ENCODE peak calls at places on chromosome 5, in seven cellular contexts. J is suprapubic skin; I is CD8-positive, alpha-beta memory T cell; M is testis; P is HCT116; Y is heart left ventricle; X is CD4-positive, alpha-beta memory T cell. C is an unnamed sample.

GRCh38 chr5:176364765-176365662 is at the start of gene ARL10:
- DNase-seq in M (peak; percentile 38), J (no peak), P (no peak), I (peak; percentile 40), X (peak; percentile 43), Y (peak; percentile 62), C (no peak)

GRCh38 chr5:138545919-138546562 is 3.0 kb upstream of the ETF1 start:
- DNase-seq in X (no peak), M (no peak), I (no peak), J (no peak), P (no peak), Y (no peak), C (no peak)

GRCh38 chr5:54329731-54330709 is 19.6 kb upstream of the ARL15 start:
- DNase-seq in P (no peak), J (no peak), M (no peak), I (no peak), Y (no peak), X (no peak), C (no peak)

GRCh38 chr5:138459311-138459710 is 6.0 kb upstream of the EGR1 start:
- DNase-seq in I (peak; percentile 81), X (peak; percentile 72), J (no peak), P (no peak), Y (peak; percentile 71), M (no peak), C (no peak)

GRCh38 chr5:110086658-110087388 is 397.1 kb downstream of the MAN2A1 start:
- DNase-seq in J (peak; percentile 80), M (peak; percentile 15), Y (no peak), X (peak; percentile 14), P (no peak), I (no peak), C (no peak)

GRCh38 chr5:123206618-123207320 is 117.7 kb downstream of the PRDM6 start:
- DNase-seq in X (no peak), J (no peak), Y (no peak), I (no peak), M (no peak), P (no peak), C (no peak)

GRCh38 chr5:143196601-143197259 is 206.8 kb downstream of the NR3C1 start:
- DNase-seq in P (no peak), X (no peak), Y (no peak), J (no peak), M (no peak), I (no peak), C (no peak)

GRCh38 chr5:127229185-127229889 is 61.3 kb upstream of the MEGF10 start:
- DNase-seq in M (peak; percentile 64), I (peak; percentile 16), J (peak; percentile 72), Y (peak; percentile 54), P (no peak), X (peak; percentile 64), C (no peak)

GRCh38 chr5:154967419-154968024 is 26.6 kb downstream of the MRPL22 start:
- DNase-seq in J (no peak), I (no peak), Y (no peak), P (no peak), X (no peak), M (no peak), C (no peak)

GRCh38 chr5:9869616-9870288 is 239.6 kb upstream of the TAS2R1 start:
- DNase-seq in Y (no peak), J (no peak), M (no peak), X (no peak), I (no peak), P (no peak), C (no peak)

GRCh38 chr5:115855959-115856358 is 14.2 kb downstream of the AP3S1 start:
- DNase-seq in P (no peak), J (no peak), Y (no peak), M (no peak), I (no peak), X (no peak), C (no peak)

GRCh38 chr5:178333821-178334481 is 101.3 kb upstream of the PHYKPL start:
- DNase-seq in Y (no peak), X (no peak), I (no peak), J (peak; percentile 13), P (no peak), M (no peak), C (no peak)

GRCh38 chr5:140108093-140109049 is 5.5 kb upstream of the PURA start:
- DNase-seq in P (no peak), X (peak; percentile 31), M (peak; percentile 35), J (peak; percentile 71), I (peak; percentile 19), Y (peak; percentile 22), C (no peak)

GRCh38 chr5:180604271-180604670 is 13.0 kb upstream of the SCGB3A1 start:
- DNase-seq in P (no peak), I (no peak), X (no peak), J (peak; percentile 49), M (no peak), Y (no peak), C (no peak)

GRCh38 chr5:141121563-141121962 is at the start of gene PCDHB4:
- DNase-seq in J (no peak), Y (no peak), P (no peak), I (no peak), X (no peak), M (peak; percentile 67), C (peak; percentile 16)

GRCh38 chr5:124755565-124755964 is 9.1 kb upstream of the ZNF608 start:
- DNase-seq in X (no peak), M (peak; percentile 51), J (no peak), I (no peak), P (no peak), Y (no peak), C (no peak)

GRCh38 chr5:141742866-141743651 is 61.0 kb upstream of the ARAP3 start:
- DNase-seq in P (no peak), Y (no peak), X (no peak), M (peak; percentile 46), J (peak; percentile 0), I (no peak), C (peak; percentile 36)

GRCh38 chr5:123875444-123876264 is 363.7 kb downstream of the CSNK1G3 start:
- DNase-seq in Y (peak; percentile 27), I (no peak), M (peak; percentile 76), P (no peak), X (no peak), J (no peak), C (peak; percentile 75)

GRCh38 chr5:77133061-77133758 is 46.1 kb upstream of the ZBED3 start:
- DNase-seq in Y (peak; percentile 38), P (peak; percentile 72), J (peak; percentile 89), X (no peak), I (no peak), M (peak; percentile 60), C (no peak)

GRCh38 chr5:124995451-124995850 is 249.0 kb upstream of the ZNF608 start:
- DNase-seq in Y (no peak), M (no peak), I (no peak), X (no peak), J (no peak), P (no peak), C (no peak)

GRCh38 chr5:114380721-114381120 is 18.9 kb downstream of the KCNN2 start:
- DNase-seq in I (no peak), X (no peak), Y (no peak), P (no peak), J (no peak), M (no peak), C (no peak)

GRCh38 chr5:91024727-91025126 is 358.4 kb downstream of the ARRDC3 start:
- DNase-seq in P (no peak), I (no peak), M (no peak), J (no peak), X (no peak), Y (no peak), C (no peak)

GRCh38 chr5:41408676-41409443 is 101.5 kb downstream of the PLCXD3 start:
- DNase-seq in X (no peak), P (no peak), Y (no peak), I (no peak), J (no peak), M (no peak), C (no peak)

GRCh38 chr5:107337281-107337680 is 333.5 kb downstream of the EFNA5 start:
- DNase-seq in P (peak; percentile 45), Y (no peak), X (no peak), M (no peak), I (no peak), J (no peak), C (no peak)

GRCh38 chr5:149172261-149172660 is 31.0 kb downstream of the ABLIM3 start:
- DNase-seq in P (no peak), M (no peak), I (no peak), Y (no peak), J (no peak), X (no peak), C (no peak)

GRCh38 chr5:170974487-170974886 is 112.7 kb downstream of the RANBP17 start:
- DNase-seq in X (no peak), J (no peak), P (no peak), M (no peak), I (no peak), Y (no peak), C (no peak)

GRCh38 chr5:159227452-159227851 is 18.1 kb upstream of the RNF145 start:
- DNase-seq in I (no peak), X (no peak), P (no peak), Y (no peak), J (no peak), M (no peak), C (no peak)

GRCh38 chr5:150272531-150272930 is 17.0 kb downstream of the CAMK2A start:
- DNase-seq in X (no peak), M (peak; percentile 37), J (no peak), Y (no peak), P (no peak), I (no peak), C (no peak)

GRCh38 chr5:39215857-39216256 is 3.5 kb downstream of the FYB1 start:
- DNase-seq in X (no peak), Y (no peak), I (no peak), J (no peak), P (no peak), M (no peak), C (no peak)
- H3K4me1 ChIP-seq in X (peaks cover 86% of the 10 kb centered on the region), Y (no peaks in the 10 kb centered on the region), I (peaks cover 89% of the 10 kb centered on the region), J (peaks cover 11% of the 10 kb centered on the region), P (no peaks in the 10 kb centered on the region), M (no peaks in the 10 kb centered on the region), C (no peaks in the 10 kb centered on the region)

GRCh38 chr5:179361204-179361603 is 15.9 kb upstream of the ADAMTS2 start:
- DNase-seq in M (no peak), P (no peak), Y (no peak), I (no peak), J (no peak), X (no peak), C (no peak)
- H3K4me1 ChIP-seq in M (no peaks in the 10 kb centered on the region), P (no peaks in the 10 kb centered on the region), Y (no peaks in the 10 kb centered on the region), I (no peaks in the 10 kb centered on the region), J (peaks cover 2% of the 10 kb centered on the region), X (no peaks in the 10 kb centered on the region), C (no peaks in the 10 kb centered on the region)

GRCh38 chr5:57779383-57780223 is 297.0 kb upstream of the ACTBL2 start:
- DNase-seq in I (no peak), M (peak; percentile 57), P (peak; percentile 63), Y (peak; percentile 41), J (no peak), X (peak; percentile 14), C (peak; percentile 47)
- H3K4me1 ChIP-seq in I (no peaks in the 10 kb centered on the region), M (no peaks in the 10 kb centered on the region), P (no peaks in the 10 kb centered on the region), Y (peaks cover 27% of the 10 kb centered on the region), J (peaks cover 15% of the 10 kb centered on the region), X (no peaks in the 10 kb centered on the region), C (no peaks in the 10 kb centered on the region)

DNA sequence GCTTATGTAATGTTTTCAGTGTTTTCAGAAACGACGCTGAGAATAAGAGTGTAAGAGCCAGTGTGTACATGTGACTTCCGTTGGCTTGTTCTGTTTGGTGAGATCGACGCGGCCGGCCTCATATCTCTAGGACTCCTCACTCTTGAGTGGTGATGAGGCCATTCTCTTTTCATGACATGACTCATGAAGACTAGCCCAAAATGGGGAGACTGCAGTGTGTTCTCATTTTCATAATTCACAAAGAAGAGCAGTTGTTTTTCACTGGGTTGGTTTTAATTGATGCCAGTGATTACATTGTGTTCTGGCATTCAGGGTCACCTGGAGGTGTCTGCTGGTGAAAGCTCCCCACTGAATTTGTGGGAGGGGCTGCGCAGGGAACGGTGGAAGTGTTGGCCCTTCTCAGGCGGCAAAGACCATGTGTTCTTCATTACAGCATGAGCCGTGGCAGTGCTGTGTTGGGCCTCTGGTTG is 131.5 kb upstream of the OTULINL start:
- DNase-seq in I (no peak), X (no peak), J (peak; percentile 83), M (no peak), P (no peak), Y (peak; percentile 48), C (no peak)
- H3K4me1 ChIP-seq in I (no peaks in the 10 kb centered on the region), X (no peaks in the 10 kb centered on the region), J (peaks cover 49% of the 10 kb centered on the region), M (peaks cover 39% of the 10 kb centered on the region), P (peaks cover 7% of the 10 kb centered on the region), Y (peaks cover 79% of the 10 kb centered on the region), C (peaks cover 5% of the 10 kb centered on the region)

C was measured in NT2/D1.